ENCODE peak calls at places on chromosomes 7 and 10, in five cellular contexts. M is brain microvascular endothelial cell, C is endothelial cell, A is suprapubic skin, T is stomach. W is an unnamed sample.

GRCh38 chr7:108480311-108480710 is 24.1 kb upstream of the NRCAM start:
- DNase-seq in M (no peak), C (no peak), A (no peak), T (no peak), W (no peak)

GRCh38 chr10:13924020-13924725 is 337.4 kb downstream of the PRPF18 start:
- DNase-seq in M (peak; percentile 91), C (no peak), A (no peak), T (no peak), W (no peak)

GRCh38 chr7:150665075-150665794 is 20.3 kb upstream of the GIMAP2 start:
- DNase-seq in M (no peak), C (no peak), A (no peak), T (no peak), W (no peak)

GRCh38 chr7:28107960-28108359 is 72.6 kb downstream of the JAZF1 start:
- DNase-seq in M (no peak), C (no peak), A (no peak), T (no peak), W (no peak)

GRCh38 chr10:17737021-17737965 is 14.7 kb upstream of the TMEM236 start:
- DNase-seq in M (no peak), C (no peak), A (no peak), T (peak; percentile 37), W (no peak)

GRCh38 chr7:90717286-90718060 is 121.4 kb downstream of the CDK14 start:
- DNase-seq in M (peak; percentile 52), C (no peak), A (no peak), T (peak; percentile 47), W (no peak)

GRCh38 chr7:85600425-85600824 is 413.6 kb upstream of the SEMA3D start:
- DNase-seq in M (no peak), C (peak; percentile 10), A (no peak), T (no peak), W (no peak)

GRCh38 chr7:13327669-13328068 is 640.2 kb downstream of the ARL4A start:
- DNase-seq in M (peak; percentile 80), C (no peak), A (no peak), T (no peak), W (no peak)

GRCh38 chr10:125227546-125227945 is 67.2 kb upstream of the CTBP2 start:
- DNase-seq in M (no peak), C (no peak), A (no peak), T (no peak), W (no peak)

GRCh38 chr10:80152820-80153219 is 20.3 kb downstream of the PLAC9 start:
- DNase-seq in M (no peak), C (no peak), A (no peak), T (no peak), W (no peak)

GRCh38 chr10:76329891-76330575 is 898.6 kb downstream of the LRMDA start:
- DNase-seq in M (no peak), C (no peak), A (no peak), T (no peak), W (no peak)

GRCh38 chr7:149670288-149670687 is 103.1 kb downstream of the ZNF467 start:
- DNase-seq in M (no peak), C (no peak), A (no peak), T (peak; percentile 48), W (no peak)

GRCh38 chr7:79050592-79050991 is 402.9 kb downstream of the MAGI2 start:
- DNase-seq in M (peak; percentile 66), C (no peak), A (no peak), T (no peak), W (no peak)

GRCh38 chr10:43119416-43120115 is 18.7 kb upstream of the CSGALNACT2 start:
- DNase-seq in M (no peak), C (no peak), A (peak; percentile 61), T (no peak), W (peak; percentile 46)

GRCh38 chr7:35280854-35281253 is 27.0 kb upstream of the TBX20 start:
- DNase-seq in M (no peak), C (no peak), A (no peak), T (no peak), W (no peak)

GRCh38 chr10:70191161-70191770 is 21.0 kb upstream of the SAR1A start:
- DNase-seq in M (no peak), C (no peak), A (no peak), T (no peak), W (no peak)

GRCh38 chr7:3301831-3302618 is 973 bp downstream of the SDK1 start:
- DNase-seq in M (no peak), C (peak; percentile 26), A (no peak), T (no peak), W (no peak)

GRCh38 chr7:132393789-132394261 is 182.4 kb downstream of the PLXNA4 start:
- DNase-seq in M (no peak), C (no peak), A (peak; percentile 85), T (peak; percentile 60), W (no peak)

GRCh38 chr7:2523941-2524807 is 4.6 kb downstream of the LFNG start:
- DNase-seq in M (no peak), C (peak; percentile 50), A (no peak), T (peak; percentile 97), W (peak; percentile 54)

GRCh38 chr10:102492983-102493382 is 9.5 kb downstream of the ACTR1A start:
- DNase-seq in M (no peak), C (no peak), A (no peak), T (no peak), W (no peak)

GRCh38 chr7:16915405-16915804 is 33.6 kb upstream of the AGR3 start:
- DNase-seq in M (peak; percentile 90), C (no peak), A (no peak), T (no peak), W (no peak)

GRCh38 chr10:74987339-74988054 is 124.0 kb upstream of the SAMD8 start:
- DNase-seq in M (no peak), C (no peak), A (no peak), T (no peak), W (no peak)

GRCh38 chr7:45240187-45240776 is 82.7 kb downstream of the RAMP3 start:
- DNase-seq in M (no peak), C (no peak), A (no peak), T (no peak), W (no peak)

GRCh38 chr7:95861041-95861440 is 88.7 kb downstream of the DYNC1I1 start:
- DNase-seq in M (no peak), C (no peak), A (no peak), T (no peak), W (no peak)

GRCh38 chr7:73560035-73560835 is 2.7 kb upstream of the BCL7B start:
- DNase-seq in M (peak; percentile 87), C (no peak), A (no peak), T (no peak), W (no peak)

GRCh38 chr10:102963237-102963886 is 45.3 kb downstream of the CNNM2 start:
- DNase-seq in M (no peak), C (no peak), A (no peak), T (no peak), W (no peak)

GRCh38 chr10:77896058-77896457 is 30.5 kb downstream of the DLG5 start:
- DNase-seq in M (no peak), C (no peak), A (no peak), T (no peak), W (no peak)

GRCh38 chr10:79319372-79319771 is 27.9 kb upstream of the PPIF start:
- DNase-seq in M (no peak), C (no peak), A (no peak), T (no peak), W (no peak)

GRCh38 chr7:158248816-158249215 is 338.8 kb downstream of the PTPRN2 start:
- DNase-seq in M (no peak), C (no peak), A (no peak), T (no peak), W (no peak)
- TF ChIP-seq CTCF in M (no peak), C (no peak), A (no peak), T (no peak), W (no peak)

DNA sequence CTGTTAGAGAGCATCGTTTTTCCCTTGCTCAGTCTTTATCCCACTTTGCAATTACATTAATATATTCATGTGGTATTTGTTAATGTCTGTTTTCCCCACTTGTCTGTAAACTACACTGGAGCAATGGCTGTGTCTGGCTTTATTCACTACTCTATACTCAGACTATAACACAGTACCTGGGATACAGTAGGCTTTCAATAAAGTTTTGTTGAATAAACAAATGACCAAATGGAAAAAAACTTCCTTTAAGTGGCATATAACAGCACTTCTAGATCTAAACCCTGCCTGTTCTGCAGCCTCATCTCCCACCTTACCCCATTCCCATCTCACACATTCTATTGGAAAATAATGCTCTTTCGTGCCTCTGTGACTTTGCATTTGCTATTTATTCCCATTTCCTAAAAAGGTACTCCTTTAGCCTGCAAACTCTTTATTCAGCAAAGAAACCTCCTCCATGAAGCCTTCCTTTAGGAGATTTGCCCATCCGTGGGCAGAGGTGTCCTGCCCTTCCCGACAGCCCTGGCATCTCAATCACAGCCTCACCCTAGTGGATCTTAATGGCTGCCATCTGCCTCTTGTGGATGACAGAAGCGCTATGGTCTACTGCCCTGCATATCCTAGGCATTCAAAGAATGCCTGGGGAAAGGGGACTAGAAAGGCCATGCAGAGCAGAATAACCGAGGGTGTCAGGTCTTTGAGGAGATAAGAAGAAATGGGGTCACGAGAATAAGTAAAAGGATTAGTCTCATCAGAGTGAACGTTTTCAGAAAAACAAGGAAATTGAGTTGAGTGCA is 57.5 kb upstream of the SPOCK2 start:
- DNase-seq in M (no peak), C (no peak), A (no peak), T (no peak), W (no peak)
- TF ChIP-seq CTCF in M (no peak), C (no peak), A (no peak), T (no peak), W (no peak)

GRCh38 chr10:54133201-54133600 is 667.8 kb downstream of the PCDH15 start:
- DNase-seq in M (no peak), C (no peak), A (no peak), T (no peak), W (no peak)
- TF ChIP-seq CTCF in M (peak; percentile 16), C (peak; percentile 53), A (no peak), T (no peak), W (no peak)

GRCh38 chr10:127872871-127873600 is 19.7 kb downstream of the CLRN3 start:
- DNase-seq in M (peak; percentile 12), C (peak; percentile 38), A (no peak), T (peak; percentile 80), W (no peak)
- TF ChIP-seq CTCF in M (peak; percentile 57), C (no peak), A (no peak), T (no peak), W (peak; percentile 56)

W was measured in CD14-positive monocyte.